ENCODE peak calls at places on chromosome 12, in eight cellular contexts. D is AG04450, J is right atrium auricular region, S is IMR-90, N is left lung, F is prostate gland, O is upper lobe of left lung, Z is HCT116. Q is an unnamed sample.
A peak's percentile ranks its signal among the peaks of the same experiment; 100 is the strongest.

GRCh38 chr12:114799574-114800487 is 115.9 kb upstream of the TBX3 start:
- DNase-seq in Z (peak; percentile 58), O (peak; percentile 24), J (peak; percentile 60), S (peak; percentile 41), N (no peak), F (peak; percentile 20), D (no peak), Q (no peak)

GRCh38 chr12:4177257-4177656 is 96.3 kb upstream of the CCND2 start:
- DNase-seq in Z (no peak), N (no peak), S (no peak), D (no peak), F (no peak), O (no peak), J (no peak), Q (no peak)

GRCh38 chr12:122820838-122821271 is 14.4 kb upstream of the HIP1R start:
- DNase-seq in D (no peak), O (no peak), F (no peak), N (peak; percentile 12), S (no peak), Z (no peak), J (no peak), Q (no peak)

GRCh38 chr12:112130461-112130998 is 5.2 kb downstream of the TRAFD1 start:
- DNase-seq in S (peak; percentile 36), J (no peak), N (no peak), O (no peak), Z (no peak), F (no peak), D (no peak), Q (no peak)

GRCh38 chr12:131348226-131349010 is 362.5 kb upstream of the SFSWAP start:
- DNase-seq in Z (no peak), J (no peak), N (no peak), F (no peak), O (no peak), D (no peak), S (no peak), Q (no peak)

GRCh38 chr12:28601659-28602058 is 411.4 kb downstream of the CCDC91 start:
- DNase-seq in D (no peak), Z (no peak), S (no peak), O (no peak), F (no peak), N (no peak), J (no peak), Q (no peak)

GRCh38 chr12:51871126-51871525 is 16.8 kb upstream of the ANKRD33 start:
- DNase-seq in Z (no peak), D (no peak), J (no peak), O (peak; percentile 60), N (no peak), S (no peak), F (no peak), Q (no peak)

GRCh38 chr12:121964813-121965643 is 46.6 kb downstream of the CFAP251 start:
- DNase-seq in S (peak; percentile 61), F (no peak), J (no peak), Z (no peak), O (no peak), N (no peak), D (no peak), Q (peak; percentile 75)

GRCh38 chr12:6104027-6104426 is 20.4 kb downstream of the VWF start:
- DNase-seq in J (no peak), F (no peak), N (no peak), Z (no peak), S (no peak), O (no peak), D (no peak), Q (no peak)

GRCh38 chr12:132723015-132723763 is 12.5 kb downstream of the PGAM5 start:
- DNase-seq in S (peak; percentile 42), F (no peak), J (no peak), N (no peak), O (no peak), D (no peak), Z (no peak), Q (peak; percentile 66)

GRCh38 chr12:95608252-95609033 is 57.2 kb upstream of the USP44 start:
- DNase-seq in S (peak; percentile 76), D (no peak), O (peak; percentile 86), F (no peak), J (peak; percentile 91), Z (no peak), N (peak; percentile 74), Q (peak; percentile 75)

GRCh38 chr12:112025808-112026375 is 12.7 kb downstream of the ERP29 start:
- DNase-seq in O (no peak), J (no peak), Z (no peak), S (no peak), F (no peak), N (no peak), D (no peak), Q (no peak)

GRCh38 chr12:607541-608001 is 55.7 kb downstream of the NINJ2 start:
- DNase-seq in D (no peak), N (no peak), O (peak; percentile 80), F (no peak), S (no peak), J (no peak), Z (no peak), Q (no peak)

GRCh38 chr12:130339946-130340345 is 2.3 kb downstream of the PIWIL1 start:
- DNase-seq in D (no peak), N (no peak), F (no peak), S (no peak), J (no peak), Z (no peak), O (no peak), Q (no peak)

GRCh38 chr12:5988659-5989116 is 43.6 kb upstream of the ANO2 start:
- DNase-seq in J (peak; percentile 68), Z (peak; percentile 61), O (peak; percentile 84), F (peak; percentile 70), S (peak; percentile 71), N (peak; percentile 73), D (peak; percentile 43), Q (peak; percentile 71)

GRCh38 chr12:65720136-65720535 is 104.1 kb upstream of the HMGA2 start:
- DNase-seq in F (no peak), D (no peak), N (no peak), J (no peak), Z (peak; percentile 69), O (no peak), S (peak; percentile 42), Q (peak; percentile 78)

DNA sequence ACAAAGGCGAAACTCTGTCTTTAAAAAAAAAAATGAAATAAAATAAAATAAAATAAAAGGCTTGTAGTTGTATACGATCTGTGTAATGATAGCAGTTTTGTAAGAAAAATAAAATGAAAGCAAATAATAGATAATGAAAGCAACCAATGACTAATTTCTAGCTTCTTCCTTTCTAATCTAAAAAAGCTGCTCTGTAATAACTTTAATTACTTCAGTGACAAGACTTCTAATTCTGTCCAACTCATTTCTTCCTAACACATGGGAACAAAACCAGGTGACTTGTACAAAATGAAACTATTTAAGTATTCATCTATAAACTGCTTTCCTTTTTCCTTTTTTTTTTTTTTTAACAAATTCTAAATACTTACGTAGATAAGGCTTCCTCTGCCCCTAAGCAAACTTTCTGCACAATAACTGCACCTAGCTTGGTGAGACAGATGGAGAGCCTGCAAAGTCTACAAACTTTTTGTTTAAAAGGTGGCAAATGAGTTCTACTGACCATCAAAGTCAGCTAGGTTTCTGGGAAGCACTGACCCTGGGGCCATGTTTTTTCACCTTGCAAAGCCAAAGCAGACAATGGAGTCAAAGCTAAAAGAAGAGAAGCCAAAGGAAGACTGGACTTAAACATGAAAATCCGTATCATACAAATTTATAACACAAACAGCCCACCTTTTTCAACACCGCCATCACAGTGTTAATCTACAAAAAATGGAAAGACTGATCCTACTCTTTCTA is 28.2 kb downstream of the DENND5B start:
- DNase-seq in D (no peak), N (no peak), Z (no peak), F (no peak), S (no peak), O (no peak), J (no peak), Q (no peak)
- TF ChIP-seq CTCF in D (no peak), N (no peak), Z (no peak), F (no peak), S (no peak), O (no peak), J (no peak), Q (no peak)

DNA sequence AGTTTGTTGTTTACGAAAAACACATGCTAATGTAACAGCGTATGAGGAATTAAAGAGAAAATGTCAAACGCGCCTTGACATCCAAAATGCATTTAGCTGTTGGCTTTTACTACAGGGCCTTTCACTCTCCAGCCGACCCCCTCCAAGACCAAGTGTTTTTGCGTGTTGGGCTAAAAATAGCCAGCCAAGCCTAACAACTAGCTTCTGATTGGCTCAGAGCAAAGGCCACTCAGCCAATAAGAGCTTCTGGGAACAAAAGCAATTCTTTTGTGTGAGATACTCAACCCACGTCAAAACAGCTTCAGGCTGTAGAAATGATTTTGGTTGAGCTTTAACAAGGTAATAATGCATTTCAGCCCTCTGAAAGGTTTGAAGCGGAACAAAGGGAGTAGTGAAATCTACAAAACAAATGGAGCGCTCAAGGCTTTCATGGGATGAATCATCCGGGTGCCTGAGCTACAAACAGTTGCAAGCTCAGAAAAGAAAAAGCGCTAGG is 198.7 kb upstream of the DCN start:
- DNase-seq in J (peak; percentile 66), Z (no peak), S (peak; percentile 86), N (peak; percentile 50), O (peak; percentile 43), D (peak; percentile 76), F (peak; percentile 51), Q (peak; percentile 84)
- H3K4me3 ChIP-seq in J (peak overlapping the region; percentile 50), Z (no peak overlapping the region), S (peak overlapping the region; percentile 77), N (peak overlapping the region; percentile 14), O (peak overlapping the region; percentile 40), D (peak overlapping the region; percentile 61), F (peak overlapping the region; percentile 5), Q (peak overlapping the region; percentile 55)

GRCh38 chr12:70121562-70121961 is 121.7 kb upstream of the CNOT2 start:
- DNase-seq in J (no peak), Z (no peak), O (no peak), S (no peak), F (no peak), D (no peak), N (no peak), Q (no peak)

GRCh38 chr12:70117670-70118069 is 125.6 kb upstream of the CNOT2 start:
- DNase-seq in S (no peak), F (no peak), O (no peak), J (no peak), Z (no peak), N (no peak), D (no peak), Q (no peak)

GRCh38 chr12:70122804-70123203 is 120.4 kb upstream of the CNOT2 start:
- DNase-seq in S (no peak), D (no peak), O (no peak), F (no peak), Z (no peak), N (no peak), J (no peak), Q (no peak)

GRCh38 chr12:70120970-70121369 is 122.3 kb upstream of the CNOT2 start:
- DNase-seq in F (no peak), J (no peak), S (no peak), D (no peak), N (no peak), O (no peak), Z (no peak), Q (no peak)
- TF ChIP-seq CTCF in F (no peak), J (no peak), S (no peak), D (no peak), N (no peak), O (no peak), Z (no peak), Q (no peak)

DNA sequence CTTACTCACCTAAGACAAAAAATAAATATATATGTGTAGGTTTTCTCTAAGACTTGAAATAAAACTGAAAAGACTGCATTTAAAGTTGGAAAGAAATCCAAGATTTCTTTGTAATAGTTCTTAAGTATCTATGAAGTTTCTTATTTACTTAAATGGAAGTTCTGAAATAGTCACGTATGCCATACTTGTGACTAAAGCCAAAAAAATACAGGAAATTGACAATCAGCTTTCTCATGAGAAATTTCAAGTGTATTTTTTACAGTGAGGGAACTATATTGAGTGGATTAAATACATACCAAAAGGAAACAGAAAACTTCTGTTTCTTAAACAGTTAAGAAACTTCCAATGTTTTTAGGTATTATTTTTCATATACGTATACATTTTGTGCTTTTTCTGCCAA is 188.1 kb downstream of the DPY19L2 start:
- DNase-seq in O (no peak), S (no peak), F (no peak), D (no peak), Z (no peak), J (no peak), N (no peak), Q (no peak)
- H3K4me3 ChIP-seq in O (no peak overlapping the region), S (no peak overlapping the region), F (no peak overlapping the region), D (no peak overlapping the region), Z (no peak overlapping the region), J (no peak overlapping the region), N (no peak overlapping the region), Q (no peak overlapping the region)